ENCODE peak calls at places on chromosome 16, in ten cellular contexts. One of them, this sample, is unnamed.

GRCh38 chr16:78742501-78743283 is 643.2 kb downstream of the WWOX start:
- DNase-seq in lower leg skin: peak
- DNase-seq in HL-60: no peak
- DNase-seq in endothelial cell: no peak
- DNase-seq in progenitor cell of endocrine pancreas: no peak
- DNase-seq in lung: no peak
- DNase-seq in neural crest cell: no peak
- DNase-seq in endodermal cell: no peak
- DNase-seq in HFFc6: no peak
- DNase-seq in upper lobe of right lung: no peak
- DNase-seq in this sample: peak

GRCh38 chr16:27330542-27330941 is 16.8 kb downstream of the IL4R start:
- DNase-seq in upper lobe of right lung: peak
- DNase-seq in lung: peak
- DNase-seq in endothelial cell: no peak
- DNase-seq in progenitor cell of endocrine pancreas: no peak
- DNase-seq in neural crest cell: no peak
- DNase-seq in HFFc6: peak
- DNase-seq in endodermal cell: peak
- DNase-seq in HL-60: no peak
- DNase-seq in lower leg skin: peak
- DNase-seq in this sample: no peak

GRCh38 chr16:67443299-67443698 is 12.4 kb downstream of the HSD11B2 start:
- DNase-seq in upper lobe of right lung: no peak
- DNase-seq in HL-60: no peak
- DNase-seq in HFFc6: no peak
- DNase-seq in endodermal cell: no peak
- DNase-seq in progenitor cell of endocrine pancreas: no peak
- DNase-seq in lower leg skin: no peak
- DNase-seq in neural crest cell: no peak
- DNase-seq in lung: no peak
- DNase-seq in endothelial cell: no peak
- DNase-seq in this sample: no peak

GRCh38 chr16:69495821-69496220 is 69.9 kb upstream of the NFAT5 start:
- DNase-seq in lung: no peak
- DNase-seq in HFFc6: no peak
- DNase-seq in endodermal cell: no peak
- DNase-seq in upper lobe of right lung: no peak
- DNase-seq in endothelial cell: no peak
- DNase-seq in neural crest cell: no peak
- DNase-seq in progenitor cell of endocrine pancreas: no peak
- DNase-seq in HL-60: no peak
- DNase-seq in lower leg skin: no peak
- DNase-seq in this sample: no peak

GRCh38 chr16:6096931-6097665 is 999.5 kb upstream of the EEF2KMT start:
- DNase-seq in neural crest cell: no peak
- DNase-seq in HFFc6: no peak
- DNase-seq in upper lobe of right lung: no peak
- DNase-seq in endodermal cell: no peak
- DNase-seq in lung: no peak
- DNase-seq in HL-60: no peak
- DNase-seq in lower leg skin: no peak
- DNase-seq in progenitor cell of endocrine pancreas: no peak
- DNase-seq in endothelial cell: no peak
- DNase-seq in this sample: no peak

GRCh38 chr16:87305505-87306391 is 11.4 kb downstream of the C16orf95 start:
- DNase-seq in lung: no peak
- DNase-seq in HL-60: no peak
- DNase-seq in lower leg skin: no peak
- DNase-seq in endothelial cell: no peak
- DNase-seq in progenitor cell of endocrine pancreas: no peak
- DNase-seq in HFFc6: peak
- DNase-seq in neural crest cell: no peak
- DNase-seq in upper lobe of right lung: no peak
- DNase-seq in endodermal cell: peak
- DNase-seq in this sample: no peak

GRCh38 chr16:9102379-9102778 is 10.9 kb downstream of the HAPSTR1 start:
- DNase-seq in upper lobe of right lung: no peak
- DNase-seq in HFFc6: peak
- DNase-seq in neural crest cell: no peak
- DNase-seq in progenitor cell of endocrine pancreas: no peak
- DNase-seq in endothelial cell: no peak
- DNase-seq in endodermal cell: no peak
- DNase-seq in lung: peak
- DNase-seq in HL-60: peak
- DNase-seq in lower leg skin: no peak
- DNase-seq in this sample: no peak

GRCh38 chr16:72887537-72887936 is 160.4 kb downstream of the ZFHX3 start:
- DNase-seq in endothelial cell: no peak
- DNase-seq in progenitor cell of endocrine pancreas: no peak
- DNase-seq in upper lobe of right lung: no peak
- DNase-seq in HFFc6: no peak
- DNase-seq in neural crest cell: no peak
- DNase-seq in endodermal cell: no peak
- DNase-seq in lower leg skin: no peak
- DNase-seq in lung: no peak
- DNase-seq in HL-60: no peak
- DNase-seq in this sample: no peak

GRCh38 chr16:84036982-84037425 is 5.6 kb downstream of the SLC38A8 start:
- DNase-seq in endothelial cell: no peak
- DNase-seq in HL-60: no peak
- DNase-seq in neural crest cell: no peak
- DNase-seq in endodermal cell: no peak
- DNase-seq in lower leg skin: no peak
- DNase-seq in upper lobe of right lung: no peak
- DNase-seq in lung: no peak
- DNase-seq in progenitor cell of endocrine pancreas: no peak
- DNase-seq in HFFc6: no peak
- DNase-seq in this sample: no peak

GRCh38 chr16:58820359-58820758 is 86.2 kb upstream of the GOT2 start:
- DNase-seq in neural crest cell: no peak
- DNase-seq in lung: no peak
- DNase-seq in progenitor cell of endocrine pancreas: no peak
- DNase-seq in HFFc6: no peak
- DNase-seq in HL-60: no peak
- DNase-seq in endodermal cell: no peak
- DNase-seq in lower leg skin: no peak
- DNase-seq in endothelial cell: no peak
- DNase-seq in upper lobe of right lung: no peak
- DNase-seq in this sample: no peak

GRCh38 chr16:64830653-64831052 is 291.2 kb downstream of the CDH11 start:
- DNase-seq in progenitor cell of endocrine pancreas: no peak
- DNase-seq in lung: no peak
- DNase-seq in endothelial cell: no peak
- DNase-seq in endodermal cell: no peak
- DNase-seq in lower leg skin: no peak
- DNase-seq in HFFc6: peak
- DNase-seq in upper lobe of right lung: no peak
- DNase-seq in HL-60: no peak
- DNase-seq in neural crest cell: no peak
- DNase-seq in this sample: no peak

GRCh38 chr16:1435921-1436697 is 5.2 kb downstream of the PERCC1 start:
- DNase-seq in endothelial cell: no peak
- DNase-seq in HFFc6: no peak
- DNase-seq in lower leg skin: no peak
- DNase-seq in endodermal cell: peak
- DNase-seq in progenitor cell of endocrine pancreas: no peak
- DNase-seq in HL-60: no peak
- DNase-seq in upper lobe of right lung: no peak
- DNase-seq in neural crest cell: no peak
- DNase-seq in lung: no peak
- DNase-seq in this sample: no peak

GRCh38 chr16:31471875-31472558 is at the start of gene TGFB1I1:
- DNase-seq in HL-60: no peak
- DNase-seq in endodermal cell: peak
- DNase-seq in neural crest cell: no peak
- DNase-seq in progenitor cell of endocrine pancreas: no peak
- DNase-seq in lung: no peak
- DNase-seq in HFFc6: peak
- DNase-seq in endothelial cell: no peak
- DNase-seq in lower leg skin: no peak
- DNase-seq in upper lobe of right lung: no peak
- DNase-seq in this sample: no peak

GRCh38 chr16:8376430-8376829 is 213.9 kb downstream of the TMEM114 start:
- DNase-seq in neural crest cell: no peak
- DNase-seq in lower leg skin: no peak
- DNase-seq in progenitor cell of endocrine pancreas: no peak
- DNase-seq in HFFc6: no peak
- DNase-seq in lung: no peak
- DNase-seq in HL-60: peak
- DNase-seq in endodermal cell: no peak
- DNase-seq in endothelial cell: no peak
- DNase-seq in upper lobe of right lung: no peak
- DNase-seq in this sample: no peak

GRCh38 chr16:84959045-84959576 is 52.2 kb downstream of the ZDHHC7 start:
- DNase-seq in neural crest cell: no peak
- DNase-seq in endodermal cell: peak
- DNase-seq in lower leg skin: no peak
- DNase-seq in HL-60: peak
- DNase-seq in progenitor cell of endocrine pancreas: no peak
- DNase-seq in HFFc6: no peak
- DNase-seq in lung: no peak
- DNase-seq in upper lobe of right lung: no peak
- DNase-seq in endothelial cell: peak
- DNase-seq in this sample: no peak

GRCh38 chr16:65071371-65072311 is 50.2 kb downstream of the CDH11 start:
- DNase-seq in endodermal cell: no peak
- DNase-seq in HFFc6: peak
- DNase-seq in lung: no peak
- DNase-seq in HL-60: no peak
- DNase-seq in endothelial cell: no peak
- DNase-seq in neural crest cell: no peak
- DNase-seq in lower leg skin: peak
- DNase-seq in progenitor cell of endocrine pancreas: no peak
- DNase-seq in upper lobe of right lung: peak
- DNase-seq in this sample: no peak

GRCh38 chr16:15581127-15581815 is 61.7 kb downstream of the MARF1 start:
- DNase-seq in endothelial cell: no peak
- DNase-seq in HFFc6: no peak
- DNase-seq in upper lobe of right lung: no peak
- DNase-seq in lung: no peak
- DNase-seq in HL-60: no peak
- DNase-seq in progenitor cell of endocrine pancreas: no peak
- DNase-seq in endodermal cell: no peak
- DNase-seq in neural crest cell: no peak
- DNase-seq in lower leg skin: no peak
- DNase-seq in this sample: no peak

GRCh38 chr16:84497418-84497817 is 7.0 kb downstream of the MEAK7 start:
- DNase-seq in lower leg skin: no peak
- DNase-seq in HFFc6: no peak
- DNase-seq in endodermal cell: peak
- DNase-seq in HL-60: no peak
- DNase-seq in endothelial cell: no peak
- DNase-seq in lung: no peak
- DNase-seq in neural crest cell: no peak
- DNase-seq in upper lobe of right lung: peak
- DNase-seq in progenitor cell of endocrine pancreas: no peak
- DNase-seq in this sample: no peak

GRCh38 chr16:70775399-70775798 is 25.6 kb downstream of the VAC14 start:
- DNase-seq in HFFc6: no peak
- DNase-seq in endothelial cell: no peak
- DNase-seq in HL-60: no peak
- DNase-seq in lower leg skin: no peak
- DNase-seq in progenitor cell of endocrine pancreas: no peak
- DNase-seq in upper lobe of right lung: no peak
- DNase-seq in lung: no peak
- DNase-seq in neural crest cell: no peak
- DNase-seq in endodermal cell: no peak
- DNase-seq in this sample: no peak
- TF ChIP-seq CTCF in HFFc6: no peak
- TF ChIP-seq CTCF in endothelial cell: no peak
- TF ChIP-seq CTCF in HL-60: no peak
- TF ChIP-seq CTCF in lower leg skin: no peak
- TF ChIP-seq CTCF in progenitor cell of endocrine pancreas: no peak
- TF ChIP-seq CTCF in upper lobe of right lung: no peak
- TF ChIP-seq CTCF in lung: no peak
- TF ChIP-seq CTCF in neural crest cell: no peak
- TF ChIP-seq CTCF in endodermal cell: no peak
- TF ChIP-seq CTCF in this sample: no peak

GRCh38 chr16:21614896-21615295 is 15.5 kb downstream of the METTL9 start:
- DNase-seq in endothelial cell: no peak
- DNase-seq in neural crest cell: no peak
- DNase-seq in lung: no peak
- DNase-seq in HFFc6: no peak
- DNase-seq in endodermal cell: no peak
- DNase-seq in lower leg skin: no peak
- DNase-seq in progenitor cell of endocrine pancreas: no peak
- DNase-seq in HL-60: no peak
- DNase-seq in upper lobe of right lung: no peak
- DNase-seq in this sample: no peak
- TF ChIP-seq CTCF in endothelial cell: peak
- TF ChIP-seq CTCF in neural crest cell: no peak
- TF ChIP-seq CTCF in lung: no peak
- TF ChIP-seq CTCF in HFFc6: peak
- TF ChIP-seq CTCF in endodermal cell: peak
- TF ChIP-seq CTCF in lower leg skin: no peak
- TF ChIP-seq CTCF in progenitor cell of endocrine pancreas: peak
- TF ChIP-seq CTCF in HL-60: no peak
- TF ChIP-seq CTCF in upper lobe of right lung: no peak
- TF ChIP-seq CTCF in this sample: no peak

GRCh38 chr16:24409045-24409444 is 130.3 kb upstream of the RBBP6 start:
- DNase-seq in upper lobe of right lung: no peak
- DNase-seq in neural crest cell: no peak
- DNase-seq in HFFc6: no peak
- DNase-seq in lung: no peak
- DNase-seq in endothelial cell: no peak
- DNase-seq in HL-60: peak
- DNase-seq in progenitor cell of endocrine pancreas: no peak
- DNase-seq in endodermal cell: peak
- DNase-seq in lower leg skin: no peak
- DNase-seq in this sample: no peak
- TF ChIP-seq CTCF in upper lobe of right lung: no peak
- TF ChIP-seq CTCF in neural crest cell: peak
- TF ChIP-seq CTCF in HFFc6: no peak
- TF ChIP-seq CTCF in lung: no peak
- TF ChIP-seq CTCF in endothelial cell: no peak
- TF ChIP-seq CTCF in HL-60: no peak
- TF ChIP-seq CTCF in progenitor cell of endocrine pancreas: peak
- TF ChIP-seq CTCF in endodermal cell: peak
- TF ChIP-seq CTCF in lower leg skin: no peak
- TF ChIP-seq CTCF in this sample: no peak

GRCh38 chr16:88857728-88858339 is 907 bp downstream of the TRAPPC2L start:
- DNase-seq in endothelial cell: peak
- DNase-seq in HFFc6: peak
- DNase-seq in HL-60: peak
- DNase-seq in neural crest cell: peak
- DNase-seq in lung: peak
- DNase-seq in endodermal cell: peak
- DNase-seq in upper lobe of right lung: peak
- DNase-seq in progenitor cell of endocrine pancreas: peak
- DNase-seq in lower leg skin: peak
- DNase-seq in this sample: peak
- TF ChIP-seq CTCF in endothelial cell: peak
- TF ChIP-seq CTCF in HFFc6: peak
- TF ChIP-seq CTCF in HL-60: peak
- TF ChIP-seq CTCF in neural crest cell: peak
- TF ChIP-seq CTCF in lung: peak
- TF ChIP-seq CTCF in endodermal cell: peak
- TF ChIP-seq CTCF in upper lobe of right lung: peak
- TF ChIP-seq CTCF in progenitor cell of endocrine pancreas: peak
- TF ChIP-seq CTCF in lower leg skin: no peak
- TF ChIP-seq CTCF in this sample: peak